ENCODE peak calls at places on chromosomes 5 and 9, in four cellular contexts. J, N, R and M are unnamed samples.

GRCh38 chr9:109346904-109347303 is 26.0 kb upstream of the EPB41L4B start:
- DNase-seq in R (no peak), J (no peak), N (no peak), M (no peak)

GRCh38 chr5:71681282-71681681 is 37.8 kb upstream of the CARTPT start:
- DNase-seq in R (no peak), N (no peak), J (no peak), M (no peak)

GRCh38 chr5:79806741-79807140 is 117.1 kb downstream of the CMYA5 start:
- DNase-seq in J (no peak), N (no peak), R (peak; percentile 9), M (peak; percentile 18)

GRCh38 chr9:107636596-107637405 is 147.2 kb upstream of the KLF4 start:
- DNase-seq in R (no peak), N (no peak), J (no peak), M (no peak)

GRCh38 chr5:90570034-90570433 is 11.4 kb downstream of the ADGRV1 start:
- DNase-seq in N (no peak), R (no peak), J (no peak), M (no peak)

GRCh38 chr9:134403682-134404301 is 77.5 kb downstream of the RXRA start:
- DNase-seq in J (peak; percentile 14), R (peak; percentile 40), N (no peak), M (no peak)

GRCh38 chr9:104907278-104907951 is 20.5 kb downstream of the ABCA1 start:
- DNase-seq in R (no peak), J (no peak), N (peak; percentile 25), M (no peak)

GRCh38 chr5:124655211-124655880 is 91.1 kb downstream of the ZNF608 start:
- DNase-seq in N (no peak), J (no peak), R (no peak), M (no peak)

GRCh38 chr5:150213530-150213929 is 23.7 kb downstream of the SLC6A7 start:
- DNase-seq in J (no peak), R (no peak), N (no peak), M (no peak)

GRCh38 chr5:41465493-41466171 is 44.8 kb downstream of the PLCXD3 start:
- DNase-seq in R (no peak), N (no peak), J (no peak), M (no peak)

GRCh38 chr9:133238272-133238850 is 29.3 kb upstream of the OBP2B start:
- DNase-seq in N (peak; percentile 100), R (no peak), J (no peak), M (peak; percentile 99)

GRCh38 chr5:145574889-145575573 is 260.1 kb downstream of the PRELID2 start:
- DNase-seq in N (no peak), J (no peak), R (no peak), M (no peak)

GRCh38 chr9:5714501-5715401 is 85.8 kb downstream of the RIC1 start:
- DNase-seq in N (no peak), R (no peak), J (no peak), M (peak; percentile 17)

GRCh38 chr5:102670224-102670836 is 84.8 kb upstream of the PAM start:
- DNase-seq in J (no peak), R (no peak), N (peak; percentile 80), M (peak; percentile 70)

GRCh38 chr5:134026521-134027202 is 21.9 kb upstream of the VDAC1 start:
- DNase-seq in N (peak; percentile 92), J (no peak), R (no peak), M (peak; percentile 73)

GRCh38 chr9:2420488-2421056 is 201.0 kb upstream of the VLDLR start:
- DNase-seq in N (peak; percentile 82), J (no peak), R (no peak), M (no peak)

GRCh38 chr9:79812507-79813261 is 240.9 kb downstream of the TLE4 start:
- DNase-seq in N (no peak), R (no peak), J (no peak), M (no peak)

GRCh38 chr5:92800360-92800759 is 780.7 kb downstream of the NR2F1-AS1 start:
- DNase-seq in J (no peak), R (no peak), N (no peak), M (no peak)

GRCh38 chr5:670396-671270 is 22.5 kb downstream of the TPPP start:
- DNase-seq in R (no peak), J (no peak), N (no peak), M (no peak)

GRCh38 chr9:127562841-127563523 is 49.1 kb upstream of the STXBP1 start:
- DNase-seq in J (no peak), N (no peak), R (no peak), M (no peak)

GRCh38 chr9:87401681-87402080 is 96.0 kb upstream of the DAPK1 start:
- DNase-seq in N (no peak), J (no peak), R (no peak), M (no peak)

GRCh38 chr5:109689740-109690455 is at the start of gene MAN2A1:
- DNase-seq in N (peak; percentile 86), R (peak; percentile 63), J (no peak), M (peak; percentile 81)